ENCODE peak calls at places on chromosomes 2 and 18, in six cellular contexts. One of them, this sample, is unnamed.

GRCh38 chr2:1546901-1547300 is 133.6 kb downstream of the TPO start:
- DNase-seq in RWPE2: no peak
- DNase-seq in spleen: no peak
- DNase-seq in neural progenitor cell: no peak
- DNase-seq in adrenal gland: no peak
- DNase-seq in transverse colon: no peak
- DNase-seq in this sample: no peak

GRCh38 chr2:224952942-224953657 is 89.2 kb downstream of the DOCK10 start:
- DNase-seq in spleen: peak
- DNase-seq in transverse colon: peak
- DNase-seq in RWPE2: no peak
- DNase-seq in neural progenitor cell: no peak
- DNase-seq in adrenal gland: no peak
- DNase-seq in this sample: no peak

GRCh38 chr18:79439201-79440023 is 43.7 kb downstream of the NFATC1 start:
- DNase-seq in RWPE2: no peak
- DNase-seq in transverse colon: no peak
- DNase-seq in neural progenitor cell: no peak
- DNase-seq in adrenal gland: no peak
- DNase-seq in spleen: no peak
- DNase-seq in this sample: no peak

GRCh38 chr18:63346031-63346430 is 21.0 kb downstream of the KDSR start:
- DNase-seq in RWPE2: peak
- DNase-seq in adrenal gland: peak
- DNase-seq in transverse colon: no peak
- DNase-seq in neural progenitor cell: no peak
- DNase-seq in spleen: no peak
- DNase-seq in this sample: no peak

GRCh38 chr2:172525601-172526000 is 30.3 kb upstream of the PDK1 start:
- DNase-seq in RWPE2: no peak
- DNase-seq in spleen: no peak
- DNase-seq in neural progenitor cell: peak
- DNase-seq in transverse colon: no peak
- DNase-seq in adrenal gland: no peak
- DNase-seq in this sample: no peak

GRCh38 chr18:46563317-46563716 is 93.7 kb downstream of the LOXHD1 start:
- DNase-seq in RWPE2: no peak
- DNase-seq in neural progenitor cell: peak
- DNase-seq in spleen: no peak
- DNase-seq in transverse colon: no peak
- DNase-seq in adrenal gland: no peak
- DNase-seq in this sample: no peak

GRCh38 chr2:221390846-221391245 is 181.3 kb downstream of the EPHA4 start:
- DNase-seq in neural progenitor cell: no peak
- DNase-seq in transverse colon: no peak
- DNase-seq in spleen: no peak
- DNase-seq in adrenal gland: no peak
- DNase-seq in RWPE2: no peak
- DNase-seq in this sample: no peak

GRCh38 chr2:240588006-240588655 is 1.6 kb downstream of the CAPN10 start:
- DNase-seq in transverse colon: no peak
- DNase-seq in adrenal gland: no peak
- DNase-seq in neural progenitor cell: no peak
- DNase-seq in RWPE2: peak
- DNase-seq in spleen: peak
- DNase-seq in this sample: no peak

GRCh38 chr2:239383036-239383795 is 17.6 kb downstream of the HDAC4 start:
- DNase-seq in spleen: peak
- DNase-seq in RWPE2: no peak
- DNase-seq in transverse colon: no peak
- DNase-seq in neural progenitor cell: no peak
- DNase-seq in adrenal gland: no peak
- DNase-seq in this sample: no peak

GRCh38 chr2:205852457-205852856 is 170.2 kb downstream of the NRP2 start:
- DNase-seq in adrenal gland: peak
- DNase-seq in spleen: no peak
- DNase-seq in transverse colon: no peak
- DNase-seq in neural progenitor cell: no peak
- DNase-seq in RWPE2: no peak
- DNase-seq in this sample: no peak

GRCh38 chr18:73793386-73793785 is 354.2 kb downstream of the FBXO15 start:
- DNase-seq in transverse colon: no peak
- DNase-seq in adrenal gland: no peak
- DNase-seq in spleen: no peak
- DNase-seq in RWPE2: no peak
- DNase-seq in neural progenitor cell: no peak
- DNase-seq in this sample: no peak

GRCh38 chr18:69865656-69866241 is 81.9 kb downstream of the CD226 start:
- DNase-seq in adrenal gland: no peak
- DNase-seq in neural progenitor cell: no peak
- DNase-seq in spleen: no peak
- DNase-seq in transverse colon: no peak
- DNase-seq in RWPE2: no peak
- DNase-seq in this sample: no peak

GRCh38 chr18:33761363-33761762 is 183.3 kb downstream of the ASXL3 start:
- DNase-seq in adrenal gland: peak
- DNase-seq in neural progenitor cell: peak
- DNase-seq in transverse colon: no peak
- DNase-seq in spleen: no peak
- DNase-seq in RWPE2: no peak
- DNase-seq in this sample: no peak

GRCh38 chr2:186562209-186562578 is 27.7 kb upstream of the ITGAV start:
- DNase-seq in neural progenitor cell: no peak
- DNase-seq in RWPE2: no peak
- DNase-seq in adrenal gland: no peak
- DNase-seq in transverse colon: no peak
- DNase-seq in spleen: no peak
- DNase-seq in this sample: no peak

GRCh38 chr2:24559714-24560113 is 68.7 kb downstream of the NCOA1 start:
- DNase-seq in transverse colon: no peak
- DNase-seq in RWPE2: no peak
- DNase-seq in neural progenitor cell: no peak
- DNase-seq in spleen: no peak
- DNase-seq in adrenal gland: no peak
- DNase-seq in this sample: no peak

GRCh38 chr2:58984731-58985130 is 743.6 kb upstream of the FANCL start:
- DNase-seq in RWPE2: no peak
- DNase-seq in neural progenitor cell: no peak
- DNase-seq in spleen: no peak
- DNase-seq in transverse colon: no peak
- DNase-seq in adrenal gland: no peak
- DNase-seq in this sample: no peak

GRCh38 chr18:45777393-45777792 is 48.1 kb upstream of the SIGLEC15 start:
- DNase-seq in spleen: no peak
- DNase-seq in adrenal gland: no peak
- DNase-seq in RWPE2: no peak
- DNase-seq in transverse colon: no peak
- DNase-seq in neural progenitor cell: no peak
- DNase-seq in this sample: no peak

GRCh38 chr2:85175369-85176299 is 42.4 kb downstream of the TCF7L1 start:
- DNase-seq in RWPE2: no peak
- DNase-seq in spleen: no peak
- DNase-seq in adrenal gland: no peak
- DNase-seq in transverse colon: no peak
- DNase-seq in neural progenitor cell: peak
- DNase-seq in this sample: no peak

GRCh38 chr18:75854174-75854573 is 426.7 kb upstream of the SMIM21 start:
- DNase-seq in transverse colon: peak
- DNase-seq in spleen: no peak
- DNase-seq in neural progenitor cell: peak
- DNase-seq in adrenal gland: no peak
- DNase-seq in RWPE2: no peak
- DNase-seq in this sample: no peak

GRCh38 chr2:159557437-159558034 is 58.8 kb downstream of the BAZ2B start:
- DNase-seq in neural progenitor cell: peak
- DNase-seq in RWPE2: no peak
- DNase-seq in transverse colon: no peak
- DNase-seq in spleen: no peak
- DNase-seq in adrenal gland: no peak
- DNase-seq in this sample: no peak

GRCh38 chr2:223921204-223921603 is 23.9 kb downstream of the WDFY1 start:
- DNase-seq in RWPE2: no peak
- DNase-seq in transverse colon: no peak
- DNase-seq in adrenal gland: no peak
- DNase-seq in neural progenitor cell: no peak
- DNase-seq in spleen: no peak
- DNase-seq in this sample: no peak

GRCh38 chr18:78546281-78546680 is 433.3 kb upstream of the SALL3 start:
- DNase-seq in neural progenitor cell: no peak
- DNase-seq in adrenal gland: no peak
- DNase-seq in spleen: no peak
- DNase-seq in transverse colon: no peak
- DNase-seq in RWPE2: no peak
- DNase-seq in this sample: no peak

GRCh38 chr2:42567389-42567788 is 1.0 kb upstream of the MTA3 start:
- DNase-seq in transverse colon: no peak
- DNase-seq in neural progenitor cell: no peak
- DNase-seq in RWPE2: no peak
- DNase-seq in spleen: no peak
- DNase-seq in adrenal gland: no peak
- DNase-seq in this sample: no peak

DNA sequence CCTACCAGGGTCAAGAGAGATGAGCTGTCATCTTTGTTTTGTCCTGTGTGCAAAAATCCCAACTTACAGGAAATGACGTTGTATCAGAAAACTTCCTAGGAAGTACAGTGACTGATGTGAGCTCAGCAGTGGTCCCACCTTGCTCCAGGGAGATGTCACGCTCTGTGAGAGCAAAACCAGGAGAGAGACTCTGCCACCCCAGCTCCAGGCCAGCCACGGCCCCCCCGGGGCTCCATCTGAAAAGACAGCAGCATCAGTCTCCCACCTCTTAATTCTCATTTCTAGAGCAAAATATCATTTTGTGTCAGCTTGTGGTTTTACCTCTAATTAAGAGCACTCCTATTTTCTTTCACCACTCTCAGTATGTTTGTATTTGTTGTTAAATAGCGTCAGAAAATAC is 57.5 kb downstream of the MYL12B start:
- DNase-seq in adrenal gland: no peak
- DNase-seq in transverse colon: no peak
- DNase-seq in neural progenitor cell: no peak
- DNase-seq in RWPE2: no peak
- DNase-seq in spleen: no peak
- DNase-seq in this sample: no peak
- H3K27ac ChIP-seq in adrenal gland: no peak
- H3K27ac ChIP-seq in transverse colon: no peak
- H3K27ac ChIP-seq in neural progenitor cell: no peak
- H3K27ac ChIP-seq in RWPE2: no peak
- H3K27ac ChIP-seq in spleen: no peak
- H3K27ac ChIP-seq in this sample: no peak

GRCh38 chr2:37282746-37283145 is 41.9 kb downstream of the PRKD3 start:
- DNase-seq in neural progenitor cell: no peak
- DNase-seq in adrenal gland: no peak
- DNase-seq in transverse colon: no peak
- DNase-seq in RWPE2: no peak
- DNase-seq in spleen: no peak
- DNase-seq in this sample: no peak
- H3K27ac ChIP-seq in neural progenitor cell: no peak
- H3K27ac ChIP-seq in adrenal gland: no peak
- H3K27ac ChIP-seq in transverse colon: no peak
- H3K27ac ChIP-seq in RWPE2: no peak
- H3K27ac ChIP-seq in spleen: no peak
- H3K27ac ChIP-seq in this sample: no peak

GRCh38 chr2:217336694-217337093 is 476.8 kb upstream of the TNP1 start:
- DNase-seq in RWPE2: no peak
- DNase-seq in neural progenitor cell: no peak
- DNase-seq in transverse colon: no peak
- DNase-seq in adrenal gland: no peak
- DNase-seq in spleen: no peak
- DNase-seq in this sample: no peak

GRCh38 chr2:217338306-217338916 is 478.5 kb upstream of the TNP1 start:
- DNase-seq in spleen: no peak
- DNase-seq in adrenal gland: no peak
- DNase-seq in transverse colon: no peak
- DNase-seq in neural progenitor cell: no peak
- DNase-seq in RWPE2: no peak
- DNase-seq in this sample: no peak

GRCh38 chr2:217340899-217341298 is 481.0 kb upstream of the TNP1 start:
- DNase-seq in RWPE2: no peak
- DNase-seq in neural progenitor cell: no peak
- DNase-seq in transverse colon: no peak
- DNase-seq in spleen: no peak
- DNase-seq in adrenal gland: no peak
- DNase-seq in this sample: no peak

GRCh38 chr2:217340176-217340575 is 480.3 kb upstream of the TNP1 start:
- DNase-seq in adrenal gland: no peak
- DNase-seq in neural progenitor cell: no peak
- DNase-seq in spleen: no peak
- DNase-seq in RWPE2: no peak
- DNase-seq in transverse colon: no peak
- DNase-seq in this sample: no peak

DNA sequence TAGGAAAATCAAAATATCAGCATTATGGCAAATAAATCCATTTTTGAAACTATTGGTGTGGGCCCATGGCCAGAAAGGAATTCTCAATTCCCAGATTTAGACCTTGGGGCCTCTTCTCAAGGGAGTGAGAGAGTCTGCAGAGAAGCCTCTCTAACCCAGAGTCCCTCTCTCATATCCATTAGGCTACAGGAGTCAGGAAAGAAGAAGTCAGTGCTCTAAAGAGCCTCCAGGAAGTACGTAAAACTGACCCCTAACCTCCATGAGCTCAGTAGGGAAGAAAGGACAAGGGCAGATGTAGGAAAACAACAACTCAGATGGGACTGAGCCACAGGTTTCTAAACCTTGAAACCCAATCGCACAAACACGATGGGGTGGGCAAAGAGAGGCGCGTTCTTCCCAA is 479.9 kb upstream of the TNP1 start:
- DNase-seq in neural progenitor cell: no peak
- DNase-seq in RWPE2: no peak
- DNase-seq in spleen: no peak
- DNase-seq in adrenal gland: no peak
- DNase-seq in transverse colon: no peak
- DNase-seq in this sample: no peak
- H3K27ac ChIP-seq in neural progenitor cell: no peak
- H3K27ac ChIP-seq in RWPE2: no peak
- H3K27ac ChIP-seq in spleen: peak
- H3K27ac ChIP-seq in adrenal gland: no peak
- H3K27ac ChIP-seq in transverse colon: no peak
- H3K27ac ChIP-seq in this sample: no peak

GRCh38 chr2:174588463-174588862 is 9.1 kb downstream of the WIPF1 start:
- DNase-seq in spleen: no peak
- DNase-seq in RWPE2: no peak
- DNase-seq in neural progenitor cell: no peak
- DNase-seq in transverse colon: no peak
- DNase-seq in adrenal gland: no peak
- DNase-seq in this sample: no peak

GRCh38 chr2:174589334-174589733 is 8.3 kb downstream of the WIPF1 start:
- DNase-seq in spleen: no peak
- DNase-seq in neural progenitor cell: no peak
- DNase-seq in adrenal gland: no peak
- DNase-seq in transverse colon: no peak
- DNase-seq in RWPE2: no peak
- DNase-seq in this sample: no peak

GRCh38 chr2:174591740-174592139 is 5.9 kb downstream of the WIPF1 start:
- DNase-seq in neural progenitor cell: no peak
- DNase-seq in RWPE2: no peak
- DNase-seq in transverse colon: no peak
- DNase-seq in adrenal gland: no peak
- DNase-seq in spleen: no peak
- DNase-seq in this sample: no peak

GRCh38 chr2:174590928-174591648 is 6.5 kb downstream of the WIPF1 start:
- DNase-seq in RWPE2: no peak
- DNase-seq in neural progenitor cell: no peak
- DNase-seq in spleen: no peak
- DNase-seq in adrenal gland: no peak
- DNase-seq in transverse colon: no peak
- DNase-seq in this sample: no peak

GRCh38 chr2:174590346-174590745 is 7.3 kb downstream of the WIPF1 start:
- DNase-seq in RWPE2: no peak
- DNase-seq in neural progenitor cell: no peak
- DNase-seq in transverse colon: no peak
- DNase-seq in adrenal gland: no peak
- DNase-seq in spleen: no peak
- DNase-seq in this sample: no peak
- H3K27ac ChIP-seq in RWPE2: no peak
- H3K27ac ChIP-seq in neural progenitor cell: no peak
- H3K27ac ChIP-seq in transverse colon: no peak
- H3K27ac ChIP-seq in adrenal gland: no peak
- H3K27ac ChIP-seq in spleen: peak
- H3K27ac ChIP-seq in this sample: no peak

This sample was measured in caudate nucleus.